ENCODE peak calls at places on chromosomes 11 and 22, in seven cellular contexts. Y is bronchial epithelial cell, C is spleen, J is progenitor cell of endocrine pancreas, R is cardiac muscle cell, S is foreskin fibroblast, H is H9. K is an unnamed sample.

GRCh38 chr11:98734686-98735085 is 286.1 kb upstream of the CNTN5 start:
- DNase-seq in J (no peak), C (no peak), R (no peak), Y (peak; percentile 56), H (no peak), S (no peak), K (no peak)

GRCh38 chr11:14422052-14422813 is 63.2 kb upstream of the RRAS2 start:
- DNase-seq in C (peak; percentile 81), Y (peak; percentile 96), H (peak; percentile 90), S (peak; percentile 100), J (peak; percentile 12), R (peak; percentile 100), K (peak; percentile 59)

GRCh38 chr11:17740649-17741235 is 6.2 kb downstream of the KCNC1 start:
- DNase-seq in R (no peak), S (no peak), J (no peak), H (no peak), Y (no peak), C (peak; percentile 64), K (no peak)

GRCh38 chr11:111557425-111558111 is 17.0 kb downstream of the LAYN start:
- DNase-seq in J (no peak), R (peak; percentile 61), Y (peak; percentile 95), S (peak; percentile 96), C (no peak), H (no peak), K (no peak)

GRCh38 chr22:45451988-45452387 is 38.5 kb downstream of the RIBC2 start:
- DNase-seq in Y (no peak), H (no peak), J (no peak), C (no peak), S (no peak), R (no peak), K (no peak)

GRCh38 chr11:82842019-82842418 is 58.2 kb downstream of the PRCP start:
- DNase-seq in S (no peak), J (no peak), R (no peak), C (no peak), Y (no peak), H (no peak), K (no peak)

GRCh38 chr11:26780686-26781085 is 58.8 kb upstream of the SLC5A12 start:
- DNase-seq in R (no peak), H (no peak), C (no peak), J (no peak), S (no peak), Y (no peak), K (no peak)

GRCh38 chr11:13335319-13335718 is 57.7 kb downstream of the BMAL1 start:
- DNase-seq in Y (peak; percentile 62), R (peak; percentile 81), J (peak; percentile 29), S (peak; percentile 92), C (no peak), H (peak; percentile 77), K (peak; percentile 68)

GRCh38 chr11:106961518-106961917 is 56.8 kb downstream of the GUCY1A2 start:
- DNase-seq in Y (peak; percentile 73), S (peak; percentile 86), J (no peak), C (no peak), H (no peak), R (peak; percentile 95), K (no peak)

GRCh38 chr22:21803859-21804258 is 63.6 kb downstream of the MAPK1 start:
- DNase-seq in H (no peak), J (no peak), S (no peak), C (no peak), R (no peak), Y (no peak), K (no peak)

GRCh38 chr11:42234381-42235035 is 775.1 kb upstream of the LRRC4C start:
- DNase-seq in C (no peak), R (peak; percentile 90), H (no peak), J (no peak), Y (no peak), S (peak; percentile 32), K (no peak)

GRCh38 chr11:70314730-70315129 is 44.2 kb downstream of the PPFIA1 start:
- DNase-seq in S (no peak), H (no peak), R (no peak), C (no peak), Y (no peak), J (no peak), K (no peak)

GRCh38 chr11:95577716-95578460 is 211.7 kb downstream of the FAM76B start:
- DNase-seq in C (no peak), S (peak; percentile 91), R (peak; percentile 52), Y (peak; percentile 97), J (no peak), H (no peak), K (no peak)

GRCh38 chr11:77110836-77111235 is 8.2 kb downstream of the OMP start:
- DNase-seq in H (no peak), Y (no peak), J (no peak), S (no peak), R (no peak), C (no peak), K (no peak)

GRCh38 chr11:90705661-90706060 is 482.8 kb upstream of the CHORDC1 start:
- DNase-seq in Y (no peak), R (no peak), H (no peak), S (no peak), C (no peak), J (no peak), K (no peak)

GRCh38 chr11:11265320-11265719 is 87.7 kb downstream of the CSNK2A3 start:
- DNase-seq in S (no peak), C (no peak), R (no peak), Y (no peak), H (no peak), J (no peak), K (no peak)

GRCh38 chr11:35846874-35847273 is 97.0 kb upstream of the LDLRAD3 start:
- DNase-seq in Y (no peak), R (no peak), S (no peak), J (no peak), H (no peak), C (no peak), K (no peak)

GRCh38 chr11:76291576-76292526 is 85.5 kb upstream of the WNT11 start:
- DNase-seq in Y (no peak), H (no peak), J (no peak), C (no peak), R (no peak), S (no peak), K (peak; percentile 73)

GRCh38 chr11:7571640-7572000 is 57.8 kb downstream of the PPFIBP2 start:
- DNase-seq in Y (peak; percentile 69), J (peak; percentile 74), S (peak; percentile 85), H (peak; percentile 85), C (no peak), R (peak; percentile 78), K (peak; percentile 78)

GRCh38 chr22:29443452-29443851 is 5.1 kb downstream of the RFPL1 start:
- DNase-seq in R (no peak), S (no peak), H (no peak), C (no peak), Y (no peak), J (no peak), K (no peak)

GRCh38 chr11:116499396-116500001 is 273.3 kb downstream of the BUD13 start:
- DNase-seq in H (peak; percentile 95), Y (peak; percentile 10), R (peak; percentile 72), J (peak; percentile 77), S (peak; percentile 19), C (no peak), K (peak; percentile 93)

GRCh38 chr22:45254789-45255261 is 14.1 kb upstream of the KIAA0930 start:
- DNase-seq in C (no peak), Y (no peak), S (no peak), R (no peak), H (no peak), J (no peak), K (no peak)

GRCh38 chr22:45884201-45885067 is 92.5 kb downstream of the WNT7B start:
- DNase-seq in R (peak; percentile 16), C (peak; percentile 47), S (no peak), J (no peak), H (peak; percentile 24), Y (no peak), K (no peak)

GRCh38 chr22:46574993-46575914 is 37.8 kb upstream of the CELSR1 start:
- DNase-seq in H (peak; percentile 61), C (peak; percentile 80), J (no peak), R (peak; percentile 36), Y (peak; percentile 23), S (no peak), K (no peak)

GRCh38 chr11:68598816-68599653 is 85.3 kb upstream of the GAL start:
- DNase-seq in H (no peak), Y (no peak), J (no peak), S (no peak), R (no peak), C (no peak), K (no peak)

GRCh38 chr22:38271927-38272372 is 860 bp downstream of the TMEM184B start:
- DNase-seq in C (no peak), S (no peak), R (no peak), J (no peak), H (peak; percentile 60), Y (peak; percentile 49), K (no peak)

DNA sequence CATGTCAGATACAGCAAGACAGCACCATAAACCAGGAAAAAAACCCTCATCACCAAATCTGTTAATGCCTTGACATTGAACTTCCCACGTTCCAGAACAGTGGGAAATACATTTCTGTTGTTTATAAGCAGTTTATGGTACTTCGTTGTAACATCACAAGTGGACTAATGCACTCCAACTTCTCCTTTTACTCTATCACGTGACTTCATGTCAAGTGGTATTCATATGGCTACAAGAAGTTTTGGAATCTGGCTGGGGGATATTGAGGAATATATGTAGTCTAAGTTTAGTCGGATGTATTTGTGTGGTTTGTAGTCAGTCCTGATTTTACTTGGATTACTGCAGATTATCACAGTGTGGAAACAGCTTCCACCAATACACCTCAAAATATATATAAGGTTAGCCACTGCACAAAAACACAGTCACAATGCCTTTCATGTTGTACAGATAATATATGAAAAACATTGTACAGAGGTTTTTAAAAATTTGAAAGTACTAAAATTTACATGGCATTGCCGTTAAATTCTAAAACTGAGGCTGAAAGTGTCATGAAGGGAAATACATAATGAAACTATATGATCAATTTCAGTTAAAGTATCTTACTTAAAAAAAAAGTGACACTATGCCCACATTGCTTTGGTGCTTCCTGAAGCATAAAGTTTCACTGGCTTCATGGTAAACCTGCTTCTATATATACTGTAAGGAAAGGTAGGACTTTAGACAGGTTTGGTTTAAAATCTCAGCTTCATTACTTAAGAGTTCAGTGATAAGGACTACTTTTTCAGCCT is 134.1 kb downstream of the CASP12 start:
- DNase-seq in J (no peak), Y (no peak), R (no peak), S (no peak), H (no peak), C (no peak), K (no peak)
- TF ChIP-seq CTCF in J (no peak), Y (no peak), R (no peak), S (no peak), H (no peak), C (no peak), K (no peak)

GRCh38 chr11:898540-899190 is 11.9 kb downstream of the CHID1 start:
- DNase-seq in S (peak; percentile 45), J (no peak), C (no peak), R (peak; percentile 36), H (no peak), Y (no peak), K (peak; percentile 48)
- TF ChIP-seq CTCF in S (no peak), J (peak; percentile 15), C (no peak), R (peak; percentile 8), H (peak; percentile 34), Y (no peak), K (peak; percentile 3)

GRCh38 chr11:130549393-130549999 is 101.1 kb downstream of the ADAMTS15 start:
- DNase-seq in Y (no peak), C (no peak), H (no peak), S (peak; percentile 51), J (no peak), R (no peak), K (no peak)
- TF ChIP-seq CTCF in Y (no peak), C (no peak), H (peak; percentile 35), S (no peak), J (no peak), R (no peak), K (no peak)

GRCh38 chr11:113249491-113249763 is 65.0 kb upstream of the TTC12 start:
- DNase-seq in H (no peak), R (peak; percentile 22), S (peak; percentile 27), J (no peak), Y (no peak), C (no peak), K (no peak)
- TF ChIP-seq CTCF in H (peak; percentile 57), R (peak; percentile 42), S (peak; percentile 34), J (peak; percentile 34), Y (no peak), C (no peak), K (no peak)